ENCODE peak calls at places on chromosome 13, in five cellular contexts. One of them, this sample, is unnamed.

GRCh38 chr13:110314516-110315245 is 7.6 kb downstream of the COL4A2 start:
- DNase-seq in breast epithelium: peak
- DNase-seq in natural killer cell: no peak
- DNase-seq in heart left ventricle: peak
- DNase-seq in fibroblast of the aortic adventitia: no peak
- DNase-seq in this sample: no peak

GRCh38 chr13:45196622-45197021 is 4.2 kb downstream of the KCTD4 start:
- DNase-seq in breast epithelium: no peak
- DNase-seq in natural killer cell: no peak
- DNase-seq in heart left ventricle: no peak
- DNase-seq in fibroblast of the aortic adventitia: peak
- DNase-seq in this sample: no peak

GRCh38 chr13:27401210-27401609 is 23.2 kb upstream of the GTF3A start:
- DNase-seq in breast epithelium: no peak
- DNase-seq in natural killer cell: no peak
- DNase-seq in heart left ventricle: peak
- DNase-seq in fibroblast of the aortic adventitia: no peak
- DNase-seq in this sample: no peak

GRCh38 chr13:105928048-105928447 is 607.4 kb downstream of the EFNB2 start:
- DNase-seq in breast epithelium: no peak
- DNase-seq in natural killer cell: no peak
- DNase-seq in heart left ventricle: no peak
- DNase-seq in fibroblast of the aortic adventitia: no peak
- DNase-seq in this sample: no peak

GRCh38 chr13:44148159-44148929 is 225.3 kb upstream of the SERP2 start:
- DNase-seq in breast epithelium: no peak
- DNase-seq in natural killer cell: no peak
- DNase-seq in heart left ventricle: no peak
- DNase-seq in fibroblast of the aortic adventitia: peak
- DNase-seq in this sample: no peak

GRCh38 chr13:63408227-63409202 is 1992.9 kb upstream of the PCDH20 start:
- DNase-seq in breast epithelium: no peak
- DNase-seq in natural killer cell: no peak
- DNase-seq in heart left ventricle: no peak
- DNase-seq in fibroblast of the aortic adventitia: peak
- DNase-seq in this sample: no peak

GRCh38 chr13:105462981-105463380 is 1072.5 kb downstream of the EFNB2 start:
- DNase-seq in breast epithelium: no peak
- DNase-seq in natural killer cell: no peak
- DNase-seq in heart left ventricle: no peak
- DNase-seq in fibroblast of the aortic adventitia: peak
- DNase-seq in this sample: no peak

GRCh38 chr13:64471916-64472315 is 2758.2 kb downstream of the PCDH9 start:
- DNase-seq in breast epithelium: no peak
- DNase-seq in natural killer cell: no peak
- DNase-seq in heart left ventricle: no peak
- DNase-seq in fibroblast of the aortic adventitia: peak
- DNase-seq in this sample: no peak

GRCh38 chr13:27226991-27227390 is 24.4 kb upstream of the RPL21 start:
- DNase-seq in breast epithelium: no peak
- DNase-seq in natural killer cell: no peak
- DNase-seq in heart left ventricle: no peak
- DNase-seq in fibroblast of the aortic adventitia: no peak
- DNase-seq in this sample: no peak

GRCh38 chr13:59750860-59751259 is 412.9 kb downstream of the DIAPH3 start:
- DNase-seq in breast epithelium: no peak
- DNase-seq in natural killer cell: no peak
- DNase-seq in heart left ventricle: no peak
- DNase-seq in fibroblast of the aortic adventitia: peak
- DNase-seq in this sample: no peak

GRCh38 chr13:46321494-46322225 is 65.4 kb downstream of the RUBCNL start:
- DNase-seq in breast epithelium: peak
- DNase-seq in natural killer cell: peak
- DNase-seq in heart left ventricle: peak
- DNase-seq in fibroblast of the aortic adventitia: peak
- DNase-seq in this sample: peak

GRCh38 chr13:29522044-29522685 is 73.3 kb downstream of the SLC7A1 start:
- DNase-seq in breast epithelium: no peak
- DNase-seq in natural killer cell: no peak
- DNase-seq in heart left ventricle: peak
- DNase-seq in fibroblast of the aortic adventitia: peak
- DNase-seq in this sample: no peak

GRCh38 chr13:93981578-93981977 is 497.9 kb downstream of the DCT start:
- DNase-seq in breast epithelium: no peak
- DNase-seq in natural killer cell: no peak
- DNase-seq in heart left ventricle: no peak
- DNase-seq in fibroblast of the aortic adventitia: no peak
- DNase-seq in this sample: no peak

GRCh38 chr13:43686557-43686956 is 100.2 kb downstream of the ENOX1 start:
- DNase-seq in breast epithelium: no peak
- DNase-seq in natural killer cell: no peak
- DNase-seq in heart left ventricle: peak
- DNase-seq in fibroblast of the aortic adventitia: peak
- DNase-seq in this sample: no peak

GRCh38 chr13:23979361-23980159 is 82.3 kb upstream of the C1QTNF9B start:
- DNase-seq in breast epithelium: peak
- DNase-seq in natural killer cell: peak
- DNase-seq in heart left ventricle: peak
- DNase-seq in fibroblast of the aortic adventitia: peak
- DNase-seq in this sample: no peak

GRCh38 chr13:95660981-95661581 is 15.9 kb upstream of the DNAJC3 start:
- DNase-seq in breast epithelium: no peak
- DNase-seq in natural killer cell: no peak
- DNase-seq in heart left ventricle: no peak
- DNase-seq in fibroblast of the aortic adventitia: peak
- DNase-seq in this sample: no peak

GRCh38 chr13:80029170-80029569 is 311.8 kb downstream of the SPRY2 start:
- DNase-seq in breast epithelium: no peak
- DNase-seq in natural killer cell: no peak
- DNase-seq in heart left ventricle: no peak
- DNase-seq in fibroblast of the aortic adventitia: no peak
- DNase-seq in this sample: no peak

GRCh38 chr13:43133792-43134191 is 110.4 kb downstream of the DNAJC15 start:
- DNase-seq in breast epithelium: no peak
- DNase-seq in natural killer cell: no peak
- DNase-seq in heart left ventricle: no peak
- DNase-seq in fibroblast of the aortic adventitia: no peak
- DNase-seq in this sample: no peak

GRCh38 chr13:33838567-33839131 is 20.7 kb downstream of the RFC3 start:
- DNase-seq in breast epithelium: no peak
- DNase-seq in natural killer cell: no peak
- DNase-seq in heart left ventricle: no peak
- DNase-seq in fibroblast of the aortic adventitia: peak
- DNase-seq in this sample: no peak

GRCh38 chr13:52891685-52892084 is 43.2 kb upstream of the PCDH8 start:
- DNase-seq in breast epithelium: no peak
- DNase-seq in natural killer cell: no peak
- DNase-seq in heart left ventricle: no peak
- DNase-seq in fibroblast of the aortic adventitia: no peak
- DNase-seq in this sample: no peak
- TF ChIP-seq CTCF in breast epithelium: no peak
- TF ChIP-seq CTCF in natural killer cell: no peak
- TF ChIP-seq CTCF in heart left ventricle: no peak
- TF ChIP-seq CTCF in fibroblast of the aortic adventitia: no peak
- TF ChIP-seq CTCF in this sample: no peak

DNA sequence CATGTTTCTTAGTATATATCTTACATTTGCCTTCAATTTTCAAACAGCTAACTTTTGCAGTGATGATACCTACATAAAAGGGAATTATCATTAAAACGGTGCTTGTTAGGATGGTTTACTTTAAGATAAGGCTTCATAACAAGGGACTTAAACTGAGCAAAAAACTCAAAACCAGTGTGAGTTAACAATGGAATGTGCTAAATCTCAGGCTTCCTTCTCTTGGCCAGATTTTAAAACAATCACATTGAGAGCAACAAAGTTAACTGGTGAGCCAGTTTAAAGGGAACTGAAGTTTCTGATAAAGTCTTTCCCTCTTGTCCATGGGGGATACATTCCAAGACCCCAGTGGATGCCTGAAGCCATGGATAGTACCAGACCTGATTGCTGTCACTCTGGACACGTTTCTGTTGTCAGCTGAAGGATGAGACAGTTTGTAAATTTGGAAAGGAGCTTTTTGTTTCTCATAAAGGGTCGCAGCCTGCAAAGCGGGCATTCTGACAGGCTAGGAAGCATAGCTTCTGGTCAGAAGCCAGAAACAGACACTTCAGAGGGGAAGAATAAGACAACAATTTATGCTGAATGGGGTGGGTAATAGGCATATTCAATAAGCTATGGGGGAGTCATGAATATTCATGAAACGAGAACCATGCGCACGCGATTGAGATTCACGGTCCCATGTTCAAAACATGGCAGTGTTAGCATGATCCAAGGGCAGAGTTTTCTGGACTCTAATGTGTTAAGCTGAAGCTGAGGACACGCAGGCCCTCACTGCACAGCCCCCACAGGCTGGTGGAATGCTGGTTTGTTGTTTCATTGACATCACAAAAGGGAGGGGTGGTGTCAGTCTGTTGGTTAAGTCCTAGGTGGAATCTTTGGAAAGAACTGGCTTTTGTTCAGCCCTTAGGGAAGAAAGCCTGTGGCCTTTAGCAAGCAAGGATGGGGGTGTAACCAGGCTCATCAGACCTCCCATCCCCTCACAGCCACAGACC is 150.6 kb upstream of the RNF113B start:
- DNase-seq in breast epithelium: no peak
- DNase-seq in natural killer cell: no peak
- DNase-seq in heart left ventricle: no peak
- DNase-seq in fibroblast of the aortic adventitia: peak
- DNase-seq in this sample: no peak
- TF ChIP-seq CTCF in breast epithelium: no peak
- TF ChIP-seq CTCF in natural killer cell: no peak
- TF ChIP-seq CTCF in heart left ventricle: no peak
- TF ChIP-seq CTCF in fibroblast of the aortic adventitia: no peak
- TF ChIP-seq CTCF in this sample: no peak

GRCh38 chr13:112965103-112965502 is 3.9 kb upstream of the MCF2L start:
- DNase-seq in breast epithelium: no peak
- DNase-seq in natural killer cell: no peak
- DNase-seq in heart left ventricle: peak
- DNase-seq in fibroblast of the aortic adventitia: no peak
- DNase-seq in this sample: no peak
- TF ChIP-seq CTCF in breast epithelium: no peak
- TF ChIP-seq CTCF in natural killer cell: no peak
- TF ChIP-seq CTCF in heart left ventricle: no peak
- TF ChIP-seq CTCF in fibroblast of the aortic adventitia: no peak
- TF ChIP-seq CTCF in this sample: no peak

GRCh38 chr13:39273953-39274352 is 235.7 kb downstream of the NHLRC3 start:
- DNase-seq in breast epithelium: no peak
- DNase-seq in natural killer cell: no peak
- DNase-seq in heart left ventricle: no peak
- DNase-seq in fibroblast of the aortic adventitia: peak
- DNase-seq in this sample: no peak
- TF ChIP-seq CTCF in breast epithelium: no peak
- TF ChIP-seq CTCF in natural killer cell: no peak
- TF ChIP-seq CTCF in heart left ventricle: peak
- TF ChIP-seq CTCF in fibroblast of the aortic adventitia: no peak
- TF ChIP-seq CTCF in this sample: peak

DNA sequence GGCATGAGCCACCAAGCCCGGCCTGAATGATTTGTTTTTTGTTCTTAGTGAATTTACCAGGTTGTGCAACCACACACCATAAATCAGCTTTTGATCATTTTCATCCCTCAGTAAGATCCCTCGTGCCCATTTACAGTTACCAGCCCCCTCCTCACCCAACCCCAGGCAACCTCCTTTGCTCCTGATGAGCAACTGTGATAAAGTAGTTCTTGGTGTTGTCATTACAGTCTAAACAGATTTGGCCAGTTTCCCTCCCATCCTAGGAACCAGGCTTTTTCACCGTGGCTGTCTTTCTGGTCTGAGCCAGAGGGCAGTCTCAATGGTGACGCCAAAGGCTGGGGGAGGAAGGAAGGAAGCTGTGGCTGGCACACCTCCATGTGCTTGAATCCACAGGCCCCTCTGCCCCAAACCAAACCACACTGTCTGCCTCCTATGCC is 61.2 kb upstream of the WDFY2 start:
- DNase-seq in breast epithelium: peak
- DNase-seq in natural killer cell: peak
- DNase-seq in heart left ventricle: peak
- DNase-seq in fibroblast of the aortic adventitia: peak
- DNase-seq in this sample: no peak
- TF ChIP-seq CTCF in breast epithelium: no peak
- TF ChIP-seq CTCF in natural killer cell: no peak
- TF ChIP-seq CTCF in heart left ventricle: no peak
- TF ChIP-seq CTCF in fibroblast of the aortic adventitia: no peak
- TF ChIP-seq CTCF in this sample: no peak

GRCh38 chr13:56356690-56357089 is 784.0 kb upstream of the PRR20A start:
- DNase-seq in breast epithelium: no peak
- DNase-seq in natural killer cell: no peak
- DNase-seq in heart left ventricle: no peak
- DNase-seq in fibroblast of the aortic adventitia: no peak
- DNase-seq in this sample: no peak

GRCh38 chr13:56351041-56351440 is 789.7 kb upstream of the PRR20A start:
- DNase-seq in breast epithelium: no peak
- DNase-seq in natural killer cell: no peak
- DNase-seq in heart left ventricle: no peak
- DNase-seq in fibroblast of the aortic adventitia: no peak
- DNase-seq in this sample: no peak

GRCh38 chr13:56352901-56353300 is 787.8 kb upstream of the PRR20A start:
- DNase-seq in breast epithelium: no peak
- DNase-seq in natural killer cell: no peak
- DNase-seq in heart left ventricle: no peak
- DNase-seq in fibroblast of the aortic adventitia: no peak
- DNase-seq in this sample: no peak

GRCh38 chr13:56349866-56350265 is 790.9 kb upstream of the PRR20A start:
- DNase-seq in breast epithelium: no peak
- DNase-seq in natural killer cell: no peak
- DNase-seq in heart left ventricle: no peak
- DNase-seq in fibroblast of the aortic adventitia: no peak
- DNase-seq in this sample: no peak

DNA sequence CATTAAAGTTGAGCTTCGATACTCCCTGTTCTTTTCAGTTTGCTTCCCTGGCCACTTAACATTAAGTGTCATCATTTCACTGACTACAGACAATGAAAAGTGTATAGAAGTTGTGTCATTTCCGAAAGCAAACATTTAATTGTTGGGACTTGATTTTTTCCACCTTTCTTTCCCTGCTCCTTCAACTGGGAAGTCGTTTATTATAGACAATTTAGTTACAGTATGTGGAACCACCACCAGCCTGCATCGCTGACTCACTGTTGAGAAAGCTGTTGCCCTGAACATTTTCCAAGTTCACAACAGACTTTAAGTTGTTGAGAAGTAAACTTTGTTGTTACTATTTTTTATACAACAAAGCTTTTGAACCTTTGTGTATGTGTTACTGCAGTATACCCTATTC is 788.4 kb upstream of the PRR20A start:
- DNase-seq in breast epithelium: no peak
- DNase-seq in natural killer cell: no peak
- DNase-seq in heart left ventricle: no peak
- DNase-seq in fibroblast of the aortic adventitia: no peak
- DNase-seq in this sample: no peak
- TF ChIP-seq CTCF in breast epithelium: no peak
- TF ChIP-seq CTCF in natural killer cell: no peak
- TF ChIP-seq CTCF in heart left ventricle: no peak
- TF ChIP-seq CTCF in fibroblast of the aortic adventitia: no peak
- TF ChIP-seq CTCF in this sample: no peak